ENCODE peak calls at places on chromosomes 3 and 15, in eight cellular contexts. K, P, L, M, A, E, Z and B are unnamed samples.

GRCh38 chr3:171225101-171225674 is 198.7 kb upstream of the SLC2A2 start:
- DNase-seq in K (no peak), P (no peak), L (no peak), M (no peak), A (no peak), E (no peak), Z (no peak), B (no peak)

GRCh38 chr3:66490214-66490613 is 10.6 kb downstream of the LRIG1 start:
- DNase-seq in K (no peak), P (no peak), L (no peak), M (no peak), A (no peak), E (no peak), Z (no peak), B (peak)

GRCh38 chr15:34109775-34110663 is 8.1 kb downstream of the PGBD4 start:
- DNase-seq in K (no peak), P (no peak), L (peak), M (peak), A (peak), E (peak), Z (peak), B (peak)

GRCh38 chr15:72970965-72971746 is 81.1 kb upstream of the NEO1 start:
- DNase-seq in K (no peak), P (no peak), L (no peak), M (no peak), A (no peak), E (no peak), Z (no peak), B (peak)

GRCh38 chr15:90039996-90040395 is 38.9 kb downstream of the ZNF710 start:
- DNase-seq in K (no peak), P (no peak), L (no peak), M (no peak), A (no peak), E (no peak), Z (peak), B (no peak)

GRCh38 chr3:34185301-34185700 is 386.9 kb downstream of the PDCD6IP start:
- DNase-seq in K (no peak), P (no peak), L (no peak), M (no peak), A (no peak), E (no peak), Z (no peak), B (no peak)

GRCh38 chr15:101031203-101031602 is 112.0 kb downstream of the LRRK1 start:
- DNase-seq in K (no peak), P (no peak), L (no peak), M (no peak), A (no peak), E (no peak), Z (no peak), B (peak)

GRCh38 chr3:142645236-142645793 is 49.1 kb downstream of the PLS1 start:
- DNase-seq in K (no peak), P (no peak), L (peak), M (peak), A (no peak), E (peak), Z (no peak), B (peak)

GRCh38 chr3:32614956-32615355 is 44.3 kb upstream of the DYNC1LI1 start:
- DNase-seq in K (no peak), P (no peak), L (no peak), M (no peak), A (no peak), E (no peak), Z (no peak), B (peak)

GRCh38 chr3:116103868-116104530 is 341.3 kb downstream of the LSAMP start:
- DNase-seq in K (no peak), P (no peak), L (no peak), M (no peak), A (no peak), E (no peak), Z (peak), B (no peak)

GRCh38 chr3:106183762-106184391 is 315.1 kb upstream of the CBLB start:
- DNase-seq in K (no peak), P (peak), L (no peak), M (no peak), A (no peak), E (no peak), Z (no peak), B (peak)

GRCh38 chr3:138947303-138948121 is 495 bp downstream of the FOXL2NB start:
- DNase-seq in K (no peak), P (no peak), L (no peak), M (no peak), A (peak), E (no peak), Z (no peak), B (no peak)

GRCh38 chr3:44439499-44440295 is 37.8 kb downstream of the ZNF445 start:
- DNase-seq in K (no peak), P (peak), L (no peak), M (no peak), A (peak), E (peak), Z (peak), B (peak)

GRCh38 chr15:35725353-35725752 is 179.4 kb upstream of the DPH6 start:
- DNase-seq in K (no peak), P (no peak), L (no peak), M (no peak), A (no peak), E (no peak), Z (no peak), B (peak)

GRCh38 chr3:111610612-111611054 is 15.5 kb upstream of the ZBED2 start:
- DNase-seq in K (no peak), P (no peak), L (no peak), M (peak), A (no peak), E (no peak), Z (no peak), B (no peak)

GRCh38 chr3:131421957-131422498 is 40.5 kb downstream of the NUDT16 start:
- DNase-seq in K (no peak), P (no peak), L (no peak), M (no peak), A (no peak), E (no peak), Z (no peak), B (no peak)

GRCh38 chr3:171860830-171861535 is 17.8 kb downstream of the TMEM212 start:
- DNase-seq in K (no peak), P (no peak), L (no peak), M (no peak), A (no peak), E (no peak), Z (no peak), B (peak)

DNA sequence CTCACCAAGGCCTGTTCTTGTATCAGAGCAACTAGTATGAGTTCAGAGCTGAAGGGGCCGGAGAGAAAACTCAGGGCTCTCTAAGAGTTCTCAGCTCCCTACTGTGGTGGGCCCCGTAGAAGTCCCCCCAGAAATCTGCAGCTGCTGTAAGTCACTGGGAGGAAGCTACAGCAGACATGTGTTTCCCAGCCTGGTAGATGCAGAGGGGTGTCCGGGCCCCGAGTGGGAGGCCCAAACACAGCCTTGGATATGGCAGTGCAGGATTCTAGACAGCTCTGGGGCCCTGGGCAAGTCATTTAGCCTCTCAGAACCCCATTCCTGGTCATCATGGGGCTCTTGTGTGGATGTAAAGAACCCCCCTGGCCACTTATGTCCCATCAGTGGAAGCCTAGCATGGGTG is 39.3 kb upstream of the CSPG4 start:
- DNase-seq in K (no peak), P (no peak), L (no peak), M (no peak), A (no peak), E (no peak), Z (no peak), B (no peak)
- TF ChIP-seq RAD21 in K (no peak), P (no peak), L (no peak), M (no peak), A (no peak), E (no peak), Z (no peak), B (no peak)

GRCh38 chr3:74267583-74268184 is 346.8 kb downstream of the CNTN3 start:
- DNase-seq in K (peak), P (no peak), L (peak), M (no peak), A (peak), E (peak), Z (peak), B (peak)
- TF ChIP-seq RAD21 in K (peak), P (peak), L (peak), M (no peak), A (peak), E (no peak), Z (peak), B (peak)

DNA sequence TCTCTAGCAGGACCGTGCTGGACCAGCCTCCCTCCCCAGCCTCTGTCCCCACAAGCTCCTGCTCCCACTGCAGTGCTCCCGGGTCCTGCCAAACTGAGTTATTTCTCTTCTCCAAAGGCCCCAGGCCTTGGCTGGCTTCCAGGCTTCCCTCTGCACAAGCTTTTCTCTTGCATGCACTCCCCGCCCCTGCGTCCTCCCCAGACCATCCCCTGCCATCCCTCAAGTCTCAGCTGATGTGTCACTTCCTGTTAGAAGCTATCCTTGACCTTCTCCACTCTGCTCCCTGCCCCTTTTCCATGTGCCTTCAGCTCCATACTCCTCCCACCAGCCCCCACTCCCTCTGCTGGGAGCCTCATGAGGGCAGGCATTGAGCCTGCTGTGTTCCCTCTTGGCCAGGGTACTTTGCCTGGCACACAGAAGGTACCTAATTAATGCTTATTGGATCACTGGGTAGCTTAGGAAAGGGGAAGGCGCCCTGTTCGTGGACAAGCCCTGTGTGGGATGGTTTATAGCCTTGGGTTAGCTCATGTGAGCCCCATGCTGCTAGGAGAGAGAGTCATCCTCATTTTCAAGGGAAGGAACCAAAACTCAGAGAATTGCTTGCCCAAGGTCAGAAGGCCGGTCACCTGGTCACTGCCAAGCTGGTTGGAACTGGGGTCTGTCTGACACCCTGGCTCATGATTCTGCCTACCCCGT is 56.4 kb downstream of the FEM1B start:
- DNase-seq in K (no peak), P (no peak), L (no peak), M (no peak), A (no peak), E (no peak), Z (no peak), B (peak)
- TF ChIP-seq RAD21 in K (no peak), P (no peak), L (no peak), M (no peak), A (no peak), E (no peak), Z (no peak), B (no peak)

GRCh38 chr3:17640466-17640865 is 102.0 kb downstream of the TBC1D5 start:
- DNase-seq in K (no peak), P (no peak), L (no peak), M (no peak), A (no peak), E (no peak), Z (no peak), B (peak)
- TF ChIP-seq RAD21 in K (no peak), P (no peak), L (no peak), M (no peak), A (no peak), E (no peak), Z (no peak), B (no peak)

GRCh38 chr3:182092662-182093262 is 381.0 kb downstream of the SOX2 start:
- DNase-seq in K (no peak), P (no peak), L (peak), M (no peak), A (no peak), E (no peak), Z (no peak), B (no peak)
- TF ChIP-seq RAD21 in K (no peak), P (no peak), L (no peak), M (no peak), A (no peak), E (no peak), Z (no peak), B (no peak)

DNA sequence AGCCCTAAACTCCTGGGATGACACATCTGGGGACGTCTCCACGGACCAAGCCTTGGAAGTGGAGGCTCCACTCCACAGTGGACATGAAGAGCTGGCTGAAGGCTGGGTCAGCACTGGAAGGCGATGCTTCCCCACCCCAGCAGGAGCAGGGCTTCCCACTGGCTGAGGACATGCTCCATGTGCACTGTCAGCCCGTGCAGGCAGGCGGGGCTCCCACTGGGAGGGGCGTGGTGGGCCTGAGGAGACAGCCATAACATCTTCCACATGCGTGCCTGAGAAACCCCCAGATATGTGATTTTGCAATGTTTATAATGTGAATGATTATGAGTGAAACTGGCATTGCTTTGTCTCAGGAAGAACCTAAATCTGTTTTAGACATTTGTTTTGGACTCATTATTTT is 231.3 kb downstream of the KLF13 start:
- DNase-seq in K (no peak), P (no peak), L (no peak), M (no peak), A (no peak), E (no peak), Z (no peak), B (no peak)
- TF ChIP-seq RAD21 in K (no peak), P (no peak), L (no peak), M (no peak), A (no peak), E (no peak), Z (no peak), B (no peak)

DNA sequence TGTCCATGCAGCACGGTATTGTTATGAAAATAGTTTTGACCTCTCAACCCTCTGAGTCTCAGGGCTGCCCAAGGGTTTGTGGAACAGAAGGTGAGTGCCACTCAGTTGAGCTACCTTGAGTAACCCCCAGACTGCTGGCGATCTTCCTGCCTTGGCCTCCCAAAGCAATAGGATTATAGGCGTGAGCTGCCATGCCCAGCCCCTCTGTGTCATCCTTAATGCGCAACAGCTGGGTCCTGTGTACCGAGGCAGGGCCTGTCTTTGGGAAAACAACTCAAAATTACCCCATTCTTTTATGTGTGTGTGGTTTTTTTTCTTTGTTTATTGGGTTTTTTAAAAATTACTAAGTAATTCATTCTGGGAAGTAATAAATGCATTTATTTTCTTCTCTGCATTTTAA is 78.3 kb upstream of the TPM1 start:
- DNase-seq in K (no peak), P (no peak), L (no peak), M (no peak), A (no peak), E (no peak), Z (no peak), B (peak)
- TF ChIP-seq RAD21 in K (no peak), P (no peak), L (no peak), M (no peak), A (no peak), E (no peak), Z (no peak), B (no peak)

DNA sequence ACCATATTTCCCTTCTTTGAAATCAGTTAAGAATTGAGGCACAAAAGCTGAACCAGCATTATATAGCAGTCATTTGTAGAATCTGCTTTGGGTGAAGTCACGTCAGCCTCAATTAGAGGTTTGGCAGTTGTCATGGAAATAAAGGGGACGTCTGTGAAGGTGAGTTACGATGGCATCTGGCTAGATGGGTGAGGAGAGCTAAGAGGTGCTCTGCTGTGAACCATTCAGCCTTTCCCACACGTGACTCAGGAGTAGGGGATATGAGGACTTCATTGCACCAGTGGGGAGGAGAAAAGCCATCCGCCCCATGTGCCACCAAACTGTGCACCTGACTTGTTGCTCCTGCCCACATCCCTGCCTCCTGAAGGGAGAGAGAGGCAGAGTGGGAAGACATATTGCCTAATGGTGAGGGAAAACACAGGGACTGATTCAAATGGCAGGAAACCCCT is 2.8 kb upstream of the C15orf40 start:
- DNase-seq in K (no peak), P (no peak), L (no peak), M (no peak), A (no peak), E (no peak), Z (no peak), B (no peak)
- TF ChIP-seq RAD21 in K (no peak), P (no peak), L (no peak), M (no peak), A (no peak), E (no peak), Z (no peak), B (no peak)